ENCODE peak calls at places on chromosomes 16 and 17, in four cellular contexts. R is HepG2, S is GM12878, O is K562. V is an unnamed sample.

GRCh38 chr17:47698749-47699535 is 5.0 kb downstream of the TBKBP1 start:
- DNase-seq in R (no peak), S (no peak), O (peak), V (no peak)

GRCh38 chr17:52648995-52649394 is 490.5 kb upstream of the CA10 start:
- DNase-seq in R (no peak), S (no peak), O (no peak), V (no peak)

GRCh38 chr17:39601010-39601597 is 6.6 kb downstream of the NEUROD2 start:
- DNase-seq in R (no peak), S (no peak), O (no peak), V (no peak)

GRCh38 chr16:53509906-53510703 is 7.1 kb upstream of the AKTIP start:
- DNase-seq in R (peak), S (no peak), O (peak), V (no peak)

GRCh38 chr16:66510711-66511614 is 39.0 kb downstream of the TK2 start:
- DNase-seq in R (no peak), S (no peak), O (no peak), V (no peak)

GRCh38 chr17:71039391-71039790 is 870.1 kb downstream of the KCNJ2 start:
- DNase-seq in R (no peak), S (no peak), O (no peak), V (no peak)

GRCh38 chr17:45003877-45004276 is 35.8 kb upstream of the C1QL1 start:
- DNase-seq in R (no peak), S (no peak), O (no peak), V (no peak)

GRCh38 chr17:43040655-43041054 is 15.6 kb downstream of the RND2 start:
- DNase-seq in R (peak), S (no peak), O (no peak), V (no peak)

GRCh38 chr16:78925071-78925714 is 675.3 kb downstream of the MAF start:
- DNase-seq in R (peak), S (no peak), O (peak), V (peak)

GRCh38 chr16:23496826-23497542 is 13.3 kb downstream of the GGA2 start:
- DNase-seq in R (no peak), S (no peak), O (no peak), V (no peak)

GRCh38 chr17:10987786-10988185 is 149.9 kb upstream of the PIRT start:
- DNase-seq in R (no peak), S (no peak), O (no peak), V (no peak)

GRCh38 chr17:8237175-8237574 is 10.7 kb downstream of the CTC1 start:
- DNase-seq in R (no peak), S (no peak), O (peak), V (no peak)

GRCh38 chr17:63434951-63435571 is 11.0 kb downstream of the CYB561 start:
- DNase-seq in R (no peak), S (no peak), O (no peak), V (no peak)

GRCh38 chr17:18362509-18363020 is 785 bp downstream of the SHMT1 start:
- DNase-seq in R (peak), S (no peak), O (peak), V (peak)

GRCh38 chr17:74113326-74113725 is 90.2 kb upstream of the RPL38 start:
- DNase-seq in R (no peak), S (no peak), O (no peak), V (no peak)

GRCh38 chr16:68236804-68237242 is 896 bp upstream of the ESRP2 start:
- DNase-seq in R (peak), S (no peak), O (no peak), V (no peak)

GRCh38 chr17:35795007-35795870 is at the start of gene MMP28:
- DNase-seq in R (no peak), S (no peak), O (peak), V (no peak)

GRCh38 chr17:40501499-40501911 is at the start of gene TNS4:
- DNase-seq in R (peak), S (no peak), O (no peak), V (no peak)

GRCh38 chr17:45873728-45874127 is 20.6 kb upstream of the MAPT start:
- DNase-seq in R (no peak), S (no peak), O (no peak), V (no peak)

GRCh38 chr17:1783834-1784611 is 22.2 kb downstream of the SERPINF1 start:
- DNase-seq in R (peak), S (no peak), O (peak), V (no peak)

GRCh38 chr17:43327834-43328420 is 70.9 kb upstream of the ARL4D start:
- DNase-seq in R (no peak), S (no peak), O (no peak), V (no peak)

GRCh38 chr17:27376637-27377547 is 79.4 kb upstream of the KSR1 start:
- DNase-seq in R (no peak), S (no peak), O (no peak), V (no peak)

GRCh38 chr17:48259710-48260291 is 152.2 kb downstream of the SNX11 start:
- DNase-seq in R (no peak), S (no peak), O (peak), V (no peak)

GRCh38 chr17:742147-742793 is 9.8 kb downstream of the GEMIN4 start:
- DNase-seq in R (no peak), S (no peak), O (no peak), V (no peak)

GRCh38 chr17:51121620-51122472 is 1.2 kb upstream of the SPAG9 start:
- DNase-seq in R (peak), S (peak), O (peak), V (peak)

GRCh38 chr17:35011671-35012216 is 31.4 kb downstream of the LIG3 start:
- DNase-seq in R (no peak), S (no peak), O (no peak), V (no peak)

GRCh38 chr17:45377401-45377800 is 55.3 kb downstream of the ARHGAP27 start:
- DNase-seq in R (no peak), S (no peak), O (no peak), V (no peak)

GRCh38 chr17:73065376-73065775 is 27.1 kb downstream of the SLC39A11 start:
- DNase-seq in R (no peak), S (no peak), O (no peak), V (no peak)

GRCh38 chr16:86532526-86532815 is 22.1 kb downstream of the FOXF1 start:
- DNase-seq in R (no peak), S (no peak), O (no peak), V (no peak)

GRCh38 chr17:34252138-34252889 is 2.8 kb upstream of the CCL2 start:
- DNase-seq in R (no peak), S (peak), O (peak), V (no peak)

GRCh38 chr16:72783716-72784320 is 264.1 kb downstream of the ZFHX3 start:
- DNase-seq in R (peak), S (peak), O (no peak), V (no peak)

GRCh38 chr17:42670199-42670924 is 6.4 kb downstream of the PLEKHH3 start:
- DNase-seq in R (no peak), S (no peak), O (no peak), V (no peak)

GRCh38 chr17:5508855-5509254 is 22.5 kb downstream of the MIS12 start:
- DNase-seq in R (peak), S (no peak), O (no peak), V (no peak)

GRCh38 chr17:60080545-60080944 is 1.8 kb upstream of the HEATR6 start:
- DNase-seq in R (no peak), S (no peak), O (no peak), V (no peak)

GRCh38 chr16:4936991-4937781 is at the start of gene PPL:
- DNase-seq in R (peak), S (no peak), O (peak), V (peak)

GRCh38 chr16:67959520-67959919 is 8.9 kb downstream of the SLC12A4 start:
- DNase-seq in R (no peak), S (no peak), O (peak), V (no peak)

GRCh38 chr16:87319011-87319410 is 1.8 kb upstream of the C16orf95 start:
- DNase-seq in R (no peak), S (no peak), O (no peak), V (no peak)

GRCh38 chr17:56679148-56679766 is 85.8 kb downstream of the NOG start:
- DNase-seq in R (peak), S (no peak), O (peak), V (no peak)

GRCh38 chr16:15778204-15778743 is 78.6 kb downstream of the MYH11 start:
- DNase-seq in R (no peak), S (no peak), O (no peak), V (no peak)

GRCh38 chr17:77696720-77697460 is 261.6 kb upstream of the TNRC6C start:
- DNase-seq in R (no peak), S (no peak), O (no peak), V (peak)
- TF ChIP-seq BRCA1 in R (no peak), S (no peak), O (no peak), V (no peak)

GRCh38 chr16:14062261-14062660 is 8.9 kb upstream of the MRTFB start:
- DNase-seq in R (no peak), S (no peak), O (no peak), V (no peak)

GRCh38 chr16:14069818-14070217 is 1.3 kb upstream of the MRTFB start:
- DNase-seq in R (no peak), S (no peak), O (no peak), V (no peak)

GRCh38 chr16:14057878-14058382 is 13.2 kb upstream of the MRTFB start:
- DNase-seq in R (no peak), S (no peak), O (no peak), V (no peak)

GRCh38 chr16:14061732-14062259 is 9.3 kb upstream of the MRTFB start:
- DNase-seq in R (peak), S (no peak), O (no peak), V (no peak)

GRCh38 chr16:14063618-14064581 is 7.2 kb upstream of the MRTFB start:
- DNase-seq in R (no peak), S (no peak), O (no peak), V (no peak)
- TF ChIP-seq BRCA1 in R (no peak), S (no peak), O (no peak), V (no peak)

GRCh38 chr16:57610611-57611010 is 17.8 kb upstream of the ADGRG1 start:
- DNase-seq in R (no peak), S (no peak), O (no peak), V (no peak)
- TF ChIP-seq BRCA1 in R (no peak), S (no peak), O (no peak), V (no peak)

GRCh38 chr17:80845863-80846671 is 145.6 kb upstream of the CHMP6 start:
- DNase-seq in R (no peak), S (no peak), O (no peak), V (no peak)
- TF ChIP-seq BRCA1 in R (no peak), S (no peak), O (no peak), V (no peak)

V was measured in H1.